ENCODE peak calls at places on chromosomes 6 and 20, in six cellular contexts. B, W, T, O, C and D are unnamed samples.

GRCh38 chr20:24842591-24843442 is 106.3 kb upstream of the CST7 start:
- DNase-seq in C (no peak), O (no peak), W (no peak), B (peak; percentile 94), T (no peak), D (no peak)

GRCh38 chr6:38701551-38701950 is 1.4 kb downstream of the GLO1 start:
- DNase-seq in O (no peak), W (no peak), B (no peak), C (no peak), T (no peak), D (no peak)

GRCh38 chr6:164554700-164555479 is 754.5 kb downstream of the C6orf118 start:
- DNase-seq in B (no peak), T (no peak), C (no peak), O (no peak), W (no peak), D (peak; percentile 18)

GRCh38 chr6:170211404-170212025 is 79.4 kb downstream of the DLL1 start:
- DNase-seq in W (no peak), B (no peak), T (no peak), C (no peak), O (no peak), D (no peak)

GRCh38 chr6:57252975-57253374 is 30.9 kb upstream of the RAB23 start:
- DNase-seq in T (no peak), O (no peak), C (no peak), B (no peak), W (no peak), D (no peak)

GRCh38 chr6:38137609-38138008 is 318.1 kb downstream of the ZFAND3 start:
- DNase-seq in B (no peak), O (no peak), C (no peak), W (no peak), T (no peak), D (no peak)

GRCh38 chr6:166308769-166309589 is 787 bp upstream of the PRR18 start:
- DNase-seq in T (no peak), C (peak; percentile 51), W (no peak), B (no peak), O (no peak), D (no peak)

GRCh38 chr6:123240626-123241025 is 244.6 kb downstream of the CLVS2 start:
- DNase-seq in T (no peak), B (no peak), O (no peak), C (no peak), W (no peak), D (no peak)

GRCh38 chr6:99547526-99547925 is 20.9 kb downstream of the CCNC start:
- DNase-seq in T (no peak), W (no peak), C (no peak), B (no peak), O (no peak), D (no peak)

GRCh38 chr6:41718828-41719227 is 16.6 kb downstream of the TFEB start:
- DNase-seq in O (no peak), T (no peak), W (no peak), C (no peak), B (no peak), D (no peak)

GRCh38 chr6:97195117-97195516 is 87.9 kb downstream of the MMS22L start:
- DNase-seq in O (no peak), T (no peak), W (no peak), C (peak; percentile 46), B (no peak), D (peak; percentile 82)

GRCh38 chr20:4445780-4446179 is 275.9 kb upstream of the PRND start:
- DNase-seq in O (no peak), C (no peak), T (no peak), W (no peak), B (no peak), D (no peak)

GRCh38 chr6:26351544-26351953 is 13.4 kb upstream of the BTN3A2 start:
- DNase-seq in O (no peak), W (no peak), C (no peak), B (no peak), T (no peak), D (no peak)

GRCh38 chr6:74447013-74447412 is 751.0 kb downstream of the CD109 start:
- DNase-seq in B (peak; percentile 18), W (no peak), T (no peak), O (no peak), C (no peak), D (no peak)

GRCh38 chr6:152981219-152981618 is 1.6 kb downstream of the FBXO5 start:
- DNase-seq in T (no peak), O (no peak), W (no peak), C (no peak), B (no peak), D (no peak)

GRCh38 chr6:11381801-11382513 is 149.5 kb upstream of the NEDD9 start:
- DNase-seq in C (no peak), B (peak; percentile 94), W (peak; percentile 62), O (no peak), T (no peak), D (no peak)

GRCh38 chr6:37036146-37036545 is 30.7 kb downstream of the FGD2 start:
- DNase-seq in B (no peak), O (no peak), C (no peak), W (no peak), T (no peak), D (no peak)

GRCh38 chr6:166927240-166927941 is 29.0 kb downstream of the RNASET2 start:
- DNase-seq in W (no peak), C (no peak), T (no peak), O (peak; percentile 51), B (no peak), D (no peak)

GRCh38 chr6:43457643-43458042 is 2.3 kb upstream of the DLK2 start:
- DNase-seq in W (no peak), O (no peak), T (no peak), C (no peak), B (no peak), D (no peak)

GRCh38 chr20:47063407-47063806 is 168.8 kb downstream of the EYA2 start:
- DNase-seq in O (no peak), T (no peak), W (no peak), C (no peak), B (no peak), D (no peak)

GRCh38 chr20:37519508-37520416 is 1.3 kb upstream of the NNAT start:
- DNase-seq in C (peak; percentile 70), B (no peak), O (peak; percentile 32), T (peak; percentile 35), W (no peak), D (peak; percentile 91)

GRCh38 chr6:114008331-114008730 is 37.4 kb upstream of the HDAC2 start:
- DNase-seq in B (no peak), C (no peak), W (no peak), O (no peak), T (no peak), D (no peak)

GRCh38 chr20:46130534-46130933 is 12.4 kb downstream of the CD40 start:
- DNase-seq in W (no peak), C (peak; percentile 54), B (peak; percentile 61), T (no peak), O (peak; percentile 79), D (no peak)

GRCh38 chr20:36384022-36384619 is 78.0 kb downstream of the DLGAP4 start:
- DNase-seq in W (peak; percentile 4), O (no peak), C (no peak), T (no peak), B (peak; percentile 43), D (no peak)

GRCh38 chr6:79621579-79621978 is 9.6 kb upstream of the SH3BGRL2 start:
- DNase-seq in B (no peak), C (no peak), O (no peak), W (no peak), T (no peak), D (no peak)